ENCODE peak calls at places on chromosome 7, in six cellular contexts. S is colonic mucosa, E is fibroblast of lung, B is tibial artery, N is left ventricle myocardium inferior, V is neural progenitor cell. F is an unnamed sample.

GRCh38 chr7:44145969-44146897 is 5.1 kb upstream of the MYL7 start:
- DNase-seq in S (peak; percentile 92), E (peak; percentile 41), B (peak; percentile 91), N (peak; percentile 88), V (peak; percentile 91), F (peak; percentile 84)

GRCh38 chr7:3552499-3552898 is 251.4 kb downstream of the SDK1 start:
- DNase-seq in S (no peak), E (no peak), B (no peak), N (no peak), V (no peak), F (no peak)

GRCh38 chr7:130154131-130154500 is 51.1 kb downstream of the TMEM209 start:
- DNase-seq in S (peak; percentile 50), E (no peak), B (no peak), N (no peak), V (no peak), F (no peak)

GRCh38 chr7:125126376-125126775 is 196.8 kb upstream of the POT1 start:
- DNase-seq in S (no peak), E (peak; percentile 33), B (no peak), N (no peak), V (no peak), F (no peak)

GRCh38 chr7:56110611-56111010 is 4.3 kb upstream of the CHCHD2 start:
- DNase-seq in S (no peak), E (no peak), B (no peak), N (no peak), V (no peak), F (no peak)

GRCh38 chr7:25594122-25594521 is 365.8 kb upstream of the NPVF start:
- DNase-seq in S (no peak), E (no peak), B (no peak), N (no peak), V (no peak), F (no peak)

GRCh38 chr7:103851357-103851756 is 138.1 kb downstream of the RELN start:
- DNase-seq in S (no peak), E (peak; percentile 21), B (no peak), N (no peak), V (peak; percentile 63), F (no peak)

GRCh38 chr7:16753932-16754571 is 497 bp downstream of the TSPAN13 start:
- DNase-seq in S (peak; percentile 62), E (peak; percentile 8), B (no peak), N (peak; percentile 33), V (peak; percentile 89), F (peak; percentile 50)

GRCh38 chr7:15433154-15433553 is 128.7 kb downstream of the AGMO start:
- DNase-seq in S (no peak), E (no peak), B (no peak), N (no peak), V (no peak), F (no peak)

GRCh38 chr7:116610210-116610609 is 61.8 kb upstream of the MET start:
- DNase-seq in S (no peak), E (peak; percentile 74), B (no peak), N (no peak), V (no peak), F (no peak)

GRCh38 chr7:96861-97260 is 95.5 kb upstream of the FAM20C start:
- DNase-seq in S (no peak), E (no peak), B (no peak), N (no peak), V (no peak), F (no peak)

GRCh38 chr7:94251-94801 is 98.0 kb upstream of the FAM20C start:
- DNase-seq in S (no peak), E (no peak), B (no peak), N (no peak), V (no peak), F (no peak)

GRCh38 chr7:95180-95862 is 97.0 kb upstream of the FAM20C start:
- DNase-seq in S (no peak), E (no peak), B (no peak), N (no peak), V (no peak), F (no peak)

GRCh38 chr7:95863-96260 is 96.5 kb upstream of the FAM20C start:
- DNase-seq in S (no peak), E (no peak), B (no peak), N (no peak), V (no peak), F (no peak)

GRCh38 chr7:97442-97841 is 94.9 kb upstream of the FAM20C start:
- DNase-seq in S (no peak), E (no peak), B (no peak), N (no peak), V (no peak), F (no peak)
- H3K27ac ChIP-seq in S (no peak overlapping the region), E (no peak overlapping the region), B (no peak overlapping the region), N (no peak overlapping the region), V (no peak overlapping the region), F (no peak overlapping the region)

DNA sequence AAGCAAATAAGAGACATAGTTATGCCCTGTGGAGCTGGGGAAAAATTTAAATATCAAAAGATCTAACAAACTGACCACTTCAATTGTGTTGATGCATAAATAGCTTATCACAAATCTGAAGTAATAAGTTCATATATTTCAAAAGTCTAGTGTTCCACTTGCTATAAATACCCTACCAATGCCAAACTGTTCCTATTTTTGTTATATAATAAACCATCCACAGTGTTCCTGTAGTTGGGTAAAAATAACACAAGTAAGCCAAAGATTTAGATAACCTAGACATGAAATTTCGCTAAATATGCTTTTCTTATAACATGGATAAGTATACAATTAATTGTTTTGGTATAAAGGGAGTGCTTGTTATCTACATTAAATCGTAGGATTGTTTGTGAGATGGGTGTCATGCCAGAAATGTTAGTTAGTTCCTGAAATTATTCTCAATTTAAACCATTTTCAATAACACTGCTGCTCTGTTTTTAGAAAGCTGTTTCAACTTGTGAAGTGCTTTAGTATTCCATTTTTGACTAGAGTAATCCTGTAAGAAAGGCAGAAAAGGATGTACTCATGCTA is 85.5 kb downstream of the CACNA2D1 start:
- DNase-seq in S (no peak), E (no peak), B (no peak), N (no peak), V (no peak), F (no peak)
- H3K4me3 ChIP-seq in S (no peak overlapping the region), E (no peak overlapping the region), B (no peak overlapping the region), N (no peak overlapping the region), V (no peak overlapping the region), F (no peak overlapping the region)

DNA sequence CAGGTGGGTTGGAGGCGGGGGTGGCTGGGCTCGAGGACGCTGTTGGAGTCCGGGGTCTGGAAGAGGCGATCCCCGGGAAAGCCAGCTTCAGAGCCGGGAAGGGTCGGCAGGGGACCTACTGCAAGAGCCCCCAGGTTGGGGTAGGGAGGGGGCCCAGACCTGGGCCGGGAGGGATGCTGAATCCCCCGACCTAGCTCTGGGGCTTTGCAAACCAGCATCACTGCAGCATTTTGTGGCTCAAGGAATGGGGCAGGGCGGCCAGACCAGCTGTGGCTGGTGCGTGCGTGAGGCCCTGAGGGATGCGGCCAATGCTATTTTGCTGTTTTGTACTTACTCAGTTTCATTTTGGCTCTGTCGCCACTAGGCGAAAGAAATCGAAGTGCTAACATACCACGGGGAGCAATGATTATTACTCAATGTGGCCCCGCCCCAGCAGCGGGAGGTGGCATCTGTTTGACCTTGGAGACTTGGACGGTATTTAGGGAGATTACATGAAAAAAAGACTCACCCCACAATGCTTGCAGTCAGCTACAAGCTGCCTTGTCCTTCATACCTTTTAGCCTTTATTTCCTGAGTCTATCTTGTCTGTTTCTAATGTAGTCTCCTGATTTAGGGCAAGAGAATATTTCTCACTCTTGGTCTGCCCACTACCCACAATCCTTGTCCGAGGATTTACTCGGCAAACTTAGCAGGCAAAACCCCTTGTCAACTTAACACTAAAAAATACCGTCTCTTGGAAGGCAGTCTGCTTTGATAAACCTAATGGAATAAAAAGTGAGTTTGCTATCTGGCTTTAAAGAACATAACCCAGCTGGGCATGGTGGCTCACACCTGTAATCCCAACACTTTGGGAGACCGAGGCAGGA is 16.2 kb downstream of the HSPB1 start:
- DNase-seq in S (peak; percentile 89), E (peak; percentile 90), B (peak; percentile 91), N (peak; percentile 72), V (peak; percentile 78), F (peak; percentile 86)
- TF ChIP-seq CTCF in S (peak; percentile 26), E (peak; percentile 40), B (peak; percentile 46), N (peak; percentile 54), V (peak; percentile 26), F (peak; percentile 29)

DNA sequence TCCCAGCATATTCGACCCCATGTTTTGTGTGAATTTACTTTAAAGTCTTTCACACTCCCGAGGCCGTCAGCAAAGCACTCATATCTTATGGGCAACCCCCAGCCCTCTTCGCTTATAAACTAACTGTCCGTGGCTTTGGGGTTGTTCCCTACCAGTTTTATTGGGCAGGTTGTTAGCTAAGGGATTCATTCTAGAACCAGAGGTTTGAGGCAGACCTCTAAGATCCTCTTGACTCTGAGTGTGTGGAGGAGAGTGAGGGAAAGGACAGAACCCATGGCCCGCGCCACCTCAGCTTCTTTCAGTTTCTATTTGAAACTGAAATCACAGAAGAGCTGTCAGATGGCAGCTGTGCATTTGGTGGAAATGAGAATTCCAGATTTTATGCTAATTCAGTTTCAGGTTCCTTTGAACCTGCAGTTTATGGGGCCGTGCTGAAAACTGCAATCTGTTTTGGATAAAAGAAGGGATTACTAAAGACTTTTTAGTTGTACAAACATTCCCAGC is 450.0 kb upstream of the GALNT17 start:
- DNase-seq in S (no peak), E (no peak), B (no peak), N (no peak), V (no peak), F (no peak)
- H3K27ac ChIP-seq in S (no peak overlapping the region), E (no peak overlapping the region), B (no peak overlapping the region), N (no peak overlapping the region), V (no peak overlapping the region), F (no peak overlapping the region)

GRCh38 chr7:1664711-1665591 is 5.1 kb upstream of the ELFN1 start:
- DNase-seq in S (peak; percentile 50), E (peak; percentile 52), B (peak; percentile 67), N (peak; percentile 68), V (peak; percentile 92), F (peak; percentile 80)
- H3K4me3 ChIP-seq in S (peak overlapping the region; percentile 37), E (peak overlapping the region; percentile 40), B (peak overlapping the region; percentile 60), N (peak overlapping the region; percentile 82), V (peak overlapping the region; percentile 55), F (peak overlapping the region; percentile 74)

DNA sequence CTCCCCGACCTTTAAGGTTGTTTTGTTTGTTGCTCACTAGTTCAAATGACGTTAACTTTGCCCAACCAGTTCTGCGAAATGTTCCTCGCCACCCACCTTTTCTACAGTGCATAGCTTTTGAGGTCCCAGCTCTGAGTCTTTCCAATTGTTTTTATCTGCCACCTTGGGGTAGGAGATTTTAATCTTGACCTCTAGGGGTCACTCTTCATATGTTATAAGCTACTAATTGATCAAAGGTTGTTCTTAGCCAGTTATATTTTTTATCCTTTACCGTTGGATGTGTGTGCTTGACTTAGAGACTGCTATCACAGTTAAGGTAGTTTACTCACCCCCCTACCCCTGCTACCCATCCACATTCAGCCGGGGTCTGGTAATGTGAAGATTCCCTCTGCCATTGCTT is 372.4 kb downstream of the SUGCT start:
- DNase-seq in S (no peak), E (peak; percentile 32), B (no peak), N (no peak), V (no peak), F (no peak)
- TF ChIP-seq CTCF in S (peak; percentile 41), E (no peak), B (no peak), N (peak; percentile 41), V (peak; percentile 38), F (peak; percentile 18)

GRCh38 chr7:84264341-84264740 is 69.8 kb upstream of the SEMA3A start:
- DNase-seq in S (no peak), E (no peak), B (no peak), N (no peak), V (no peak), F (no peak)
- H3K27ac ChIP-seq in S (no peak overlapping the region), E (no peak overlapping the region), B (no peak overlapping the region), N (no peak overlapping the region), V (no peak overlapping the region), F (no peak overlapping the region)